ENCODE peak calls at places on chromosomes 1 and 21, in five cellular contexts. K, P, M, D and J are unnamed samples.

GRCh38 chr1:1170891-1171550 is 2.7 kb upstream of the TTLL10 start:
- DNase-seq in K (no peak), P (peak), M (no peak), D (no peak), J (no peak)

GRCh38 chr1:230622151-230622550 is 20.1 kb upstream of the COG2 start:
- DNase-seq in K (no peak), P (no peak), M (no peak), D (no peak), J (no peak)

GRCh38 chr1:25232866-25233784 is 823 bp upstream of the SYF2 start:
- DNase-seq in K (peak), P (peak), M (peak), D (no peak), J (peak)

GRCh38 chr1:207823531-207823879 is 71.7 kb downstream of the CD46 start:
- DNase-seq in K (no peak), P (no peak), M (no peak), D (no peak), J (no peak)

GRCh38 chr1:46547481-46548383 is 3.7 kb downstream of the KNCN start:
- DNase-seq in K (no peak), P (no peak), M (peak), D (no peak), J (no peak)

GRCh38 chr1:109892476-109893368 is 17.9 kb upstream of the CSF1 start:
- DNase-seq in K (no peak), P (peak), M (no peak), D (no peak), J (no peak)

GRCh38 chr1:2834741-2835564 is 33.5 kb upstream of the TTC34 start:
- DNase-seq in K (no peak), P (no peak), M (no peak), D (no peak), J (no peak)

GRCh38 chr1:165129568-165130164 is 226.8 kb downstream of the LMX1A start:
- DNase-seq in K (peak), P (peak), M (peak), D (peak), J (peak)

GRCh38 chr1:167454929-167455785 is 63.2 kb downstream of the CD247 start:
- DNase-seq in K (peak), P (peak), M (peak), D (no peak), J (peak)

GRCh38 chr1:58815069-58815679 is 31.3 kb upstream of the JUN start:
- DNase-seq in K (peak), P (peak), M (peak), D (peak), J (peak)

GRCh38 chr1:30422251-30422650 is 301.1 kb downstream of the MATN1 start:
- DNase-seq in K (no peak), P (peak), M (no peak), D (no peak), J (no peak)

GRCh38 chr21:44618909-44619308 is 7.0 kb downstream of the KRTAP10-8 start:
- DNase-seq in K (no peak), P (no peak), M (no peak), D (no peak), J (no peak)

GRCh38 chr1:26945138-26945537 is 15.1 kb downstream of the KDF1 start:
- DNase-seq in K (no peak), P (no peak), M (no peak), D (no peak), J (no peak)

GRCh38 chr1:61182049-61182448 is 99.7 kb downstream of the NFIA start:
- DNase-seq in K (no peak), P (no peak), M (peak), D (no peak), J (no peak)
- TF ChIP-seq CTCF in K (no peak), P (no peak), M (no peak), D (no peak), J (no peak)

GRCh38 chr21:42308914-42309752 is 6.1 kb downstream of the TFF3 start:
- DNase-seq in K (no peak), P (no peak), M (no peak), D (no peak), J (no peak)
- TF ChIP-seq CTCF in K (peak), P (no peak), M (no peak), D (no peak), J (no peak)

GRCh38 chr1:180778782-180779398 is 133.8 kb upstream of the KIAA1614 start:
- DNase-seq in K (no peak), P (peak), M (no peak), D (no peak), J (no peak)
- TF ChIP-seq CTCF in K (peak), P (peak), M (peak), D (no peak), J (peak)

DNA sequence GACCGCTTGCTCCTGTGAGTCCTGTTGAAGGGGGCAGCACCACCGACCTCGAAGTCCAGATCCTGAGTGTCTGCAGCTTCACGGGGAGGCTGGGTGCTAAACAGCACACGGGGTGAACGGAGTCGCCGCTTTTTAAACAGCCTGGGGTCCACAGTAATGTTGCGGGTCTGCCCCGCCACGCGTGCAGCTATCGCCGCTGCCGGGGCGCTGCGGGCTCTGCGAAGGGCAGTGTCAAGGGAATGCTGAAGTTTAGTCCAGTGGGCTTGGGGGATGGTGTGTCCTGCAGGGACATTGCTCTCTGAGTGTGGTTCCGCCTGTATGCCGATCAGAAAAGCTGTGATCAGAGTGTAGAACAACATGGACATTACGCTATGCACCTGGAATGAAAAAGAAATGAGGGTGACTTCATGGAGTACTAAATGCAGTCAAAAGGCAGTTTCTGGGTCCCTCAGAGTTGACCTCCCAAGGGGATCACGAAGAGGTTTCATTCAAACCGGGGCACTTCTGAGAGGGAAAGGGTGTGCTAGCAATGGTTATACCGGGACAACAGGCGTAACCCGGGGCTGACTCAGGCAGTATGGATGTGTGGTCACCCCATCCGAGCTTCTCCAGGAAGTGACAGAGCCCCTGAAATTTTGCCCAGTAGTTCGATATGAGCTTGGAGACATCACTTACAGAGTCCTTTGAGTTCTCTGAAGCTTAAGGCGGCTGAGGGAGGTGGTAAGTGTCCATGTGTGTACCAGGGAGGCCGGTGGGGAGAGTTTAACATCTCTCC is 51.4 kb downstream of the NGF start:
- DNase-seq in K (no peak), P (no peak), M (no peak), D (no peak), J (no peak)
- TF ChIP-seq CTCF in K (no peak), P (no peak), M (no peak), D (no peak), J (no peak)

GRCh38 chr1:44616991-44617702 is 57.1 kb downstream of the TMEM53 start:
- DNase-seq in K (peak), P (peak), M (peak), D (no peak), J (no peak)
- TF ChIP-seq CTCF in K (no peak), P (no peak), M (no peak), D (no peak), J (no peak)

GRCh38 chr21:43362306-43362927 is 64.5 kb downstream of the SIK1 start:
- DNase-seq in K (peak), P (peak), M (peak), D (no peak), J (peak)
- TF ChIP-seq CTCF in K (no peak), P (no peak), M (no peak), D (no peak), J (no peak)

GRCh38 chr21:25639922-25640670 is 1.0 kb downstream of the JAM2 start:
- DNase-seq in K (no peak), P (peak), M (no peak), D (no peak), J (peak)
- TF ChIP-seq CTCF in K (no peak), P (no peak), M (no peak), D (no peak), J (no peak)

DNA sequence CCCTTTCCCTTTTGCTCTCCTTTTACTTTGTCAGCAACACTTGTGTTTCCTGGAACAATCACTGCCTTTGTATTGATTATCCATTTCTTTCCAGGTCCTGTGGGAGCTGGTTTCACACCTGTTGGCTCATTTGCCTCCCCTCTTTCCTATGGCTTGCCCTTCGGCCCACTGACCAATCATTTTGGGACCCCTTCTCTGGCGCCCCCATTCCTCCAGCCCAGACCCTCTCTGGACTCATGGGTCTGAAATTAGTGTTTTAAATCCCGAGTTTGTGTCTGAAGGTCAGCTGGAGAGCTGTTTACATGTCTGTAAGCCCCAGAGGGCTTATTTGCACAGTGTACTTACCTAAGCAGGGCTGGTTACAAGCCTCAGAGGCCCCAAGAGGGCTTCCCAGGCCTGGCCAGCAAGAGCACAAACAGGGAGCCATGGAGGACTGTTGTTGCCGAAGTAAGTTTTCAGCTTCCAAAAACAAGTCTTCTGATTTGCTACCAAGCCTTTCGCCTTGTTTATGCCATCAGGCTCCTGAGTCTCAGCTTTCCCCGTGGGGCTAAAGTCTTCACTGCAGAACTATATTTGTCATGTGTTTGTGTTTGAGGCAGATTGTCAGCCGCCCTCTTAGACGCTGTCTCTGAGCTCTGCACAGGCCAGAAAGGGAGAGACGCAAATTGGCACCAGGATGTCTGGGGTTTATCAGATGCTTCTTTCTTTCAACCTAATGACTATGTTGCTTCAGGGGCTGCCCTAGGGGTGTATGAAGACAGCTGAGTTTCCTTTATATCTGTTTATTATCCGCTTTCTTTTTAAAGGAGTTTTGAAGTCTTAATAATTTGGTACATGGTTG is 93.0 kb downstream of the ATP1A1 start:
- DNase-seq in K (no peak), P (no peak), M (no peak), D (no peak), J (no peak)
- TF ChIP-seq CTCF in K (no peak), P (no peak), M (no peak), D (no peak), J (no peak)